ENCODE peak calls at places on chromosome 18, in seven cellular contexts. J is SK-N-SH, P is endothelial cell of umbilical vein, R is K562, E is HepG2, W is HCT116, U is H1. N is an unnamed sample.

GRCh38 chr18:48635806-48636205 is 97.0 kb downstream of the CTIF start:
- DNase-seq in P (no peak), J (no peak), R (no peak), U (no peak), W (no peak), E (no peak), N (no peak)

GRCh38 chr18:80171190-80171872 is 62.3 kb downstream of the ADNP2 start:
- DNase-seq in P (peak), E (no peak), W (no peak), U (peak), J (peak), R (peak), N (no peak)

GRCh38 chr18:58891753-58892152 is 27.1 kb downstream of the ZNF532 start:
- DNase-seq in R (no peak), P (no peak), U (no peak), J (no peak), E (no peak), W (no peak), N (no peak)

GRCh38 chr18:67650661-67651060 is 134.1 kb upstream of the DSEL start:
- DNase-seq in W (no peak), U (no peak), R (no peak), E (no peak), J (no peak), P (no peak), N (no peak)

GRCh38 chr18:47054369-47054768 is 18.9 kb upstream of the ELOA2 start:
- DNase-seq in R (no peak), W (no peak), P (no peak), U (no peak), J (no peak), E (no peak), N (no peak)

GRCh38 chr18:47285456-47285855 is 34.0 kb upstream of the SKOR2 start:
- DNase-seq in U (no peak), P (no peak), W (no peak), J (no peak), R (no peak), E (no peak), N (no peak)

GRCh38 chr18:58911241-58911640 is 46.6 kb downstream of the ZNF532 start:
- DNase-seq in E (no peak), U (no peak), J (no peak), P (no peak), R (no peak), W (no peak), N (no peak)

GRCh38 chr18:9755603-9756002 is 47.5 kb downstream of the RAB31 start:
- DNase-seq in E (no peak), P (peak), U (no peak), J (no peak), W (no peak), R (no peak), N (no peak)

GRCh38 chr18:76448262-76449109 is 46.6 kb downstream of the ZNF516 start:
- DNase-seq in P (no peak), E (no peak), U (no peak), R (no peak), W (no peak), J (no peak), N (no peak)

GRCh38 chr18:55384551-55385275 is 203.3 kb downstream of the TCF4 start:
- DNase-seq in J (peak), E (peak), U (peak), R (peak), P (peak), W (no peak), N (no peak)

GRCh38 chr18:29191263-29191662 is 1014.3 kb upstream of the CDH2 start:
- DNase-seq in U (no peak), J (no peak), E (peak), R (no peak), W (no peak), P (peak), N (no peak)

GRCh38 chr18:47881752-47882455 is 48.6 kb downstream of the SMAD2 start:
- DNase-seq in P (no peak), J (no peak), W (peak), R (no peak), U (no peak), E (peak), N (no peak)

GRCh38 chr18:69934866-69935265 is 12.8 kb downstream of the CD226 start:
- DNase-seq in W (no peak), U (no peak), E (no peak), P (no peak), R (no peak), J (no peak), N (no peak)

GRCh38 chr18:62521588-62521987 is 1.2 kb upstream of the ZCCHC2 start:
- DNase-seq in J (no peak), E (peak), W (no peak), R (no peak), P (no peak), U (no peak), N (no peak)

GRCh38 chr18:22314001-22314400 is 103.7 kb downstream of the CTAGE1 start:
- DNase-seq in R (no peak), U (no peak), P (no peak), W (no peak), E (no peak), J (no peak), N (no peak)

GRCh38 chr18:22318745-22319407 is 98.8 kb downstream of the CTAGE1 start:
- DNase-seq in R (no peak), P (no peak), U (no peak), J (no peak), W (no peak), E (no peak), N (no peak)

GRCh38 chr18:22311301-22311700 is 106.4 kb downstream of the CTAGE1 start:
- DNase-seq in U (no peak), E (no peak), J (no peak), W (no peak), R (no peak), P (peak), N (no peak)

GRCh38 chr18:22309191-22309590 is 108.5 kb downstream of the CTAGE1 start:
- DNase-seq in R (no peak), E (no peak), W (no peak), P (no peak), J (no peak), U (no peak), N (no peak)

GRCh38 chr18:22314406-22314805 is 103.3 kb downstream of the CTAGE1 start:
- DNase-seq in W (no peak), P (no peak), E (no peak), R (no peak), J (no peak), U (no peak), N (no peak)
- H3K4me3 ChIP-seq in W (no peak), P (no peak), E (no peak), R (no peak), J (no peak), U (no peak), N (no peak)

DNA sequence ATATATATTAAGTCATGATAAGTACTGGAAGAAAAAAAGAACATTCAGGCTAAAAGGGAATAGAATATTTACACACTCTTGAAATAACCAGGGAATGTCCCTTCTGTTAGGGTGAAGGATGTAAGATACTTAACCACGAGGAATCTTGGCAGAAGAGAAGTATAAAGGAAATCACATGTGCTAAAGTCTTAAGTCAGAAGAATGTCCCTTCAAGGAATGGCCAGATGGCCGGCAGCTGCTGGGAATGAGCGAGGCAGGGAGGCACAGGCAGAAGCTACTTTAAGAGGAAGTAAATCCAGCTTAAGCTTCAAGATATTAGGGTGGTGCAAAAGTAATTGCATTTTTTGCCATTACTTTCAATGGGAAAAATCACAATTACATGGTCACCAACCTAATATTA is 5.5 kb downstream of the CCDC102B start:
- DNase-seq in U (no peak), R (no peak), W (no peak), P (no peak), J (no peak), E (no peak), N (no peak)
- TF ChIP-seq POLR2AphosphoS5 in U (no peak), R (no peak), W (no peak), P (no peak), J (no peak), E (no peak), N (no peak)

GRCh38 chr18:26700201-26700600 is 151.8 kb upstream of the KCTD1 start:
- DNase-seq in E (no peak), P (no peak), R (no peak), J (no peak), W (no peak), U (no peak), N (no peak)
- H3K9ac ChIP-seq in E (no peak), P (no peak), R (no peak), J (no peak), W (no peak), U (no peak), N (no peak)

GRCh38 chr18:46034230-46034629 is 37.8 kb downstream of the PSTPIP2 start:
- DNase-seq in U (no peak), J (no peak), R (no peak), E (no peak), P (no peak), W (no peak), N (peak)

GRCh38 chr18:46028536-46028891 is 43.5 kb downstream of the PSTPIP2 start:
- DNase-seq in P (peak), E (no peak), W (no peak), U (no peak), R (no peak), J (no peak), N (no peak)
- H3K4me3 ChIP-seq in P (peak), E (peak), W (no peak), U (peak), R (no peak), J (peak), N (peak)

DNA sequence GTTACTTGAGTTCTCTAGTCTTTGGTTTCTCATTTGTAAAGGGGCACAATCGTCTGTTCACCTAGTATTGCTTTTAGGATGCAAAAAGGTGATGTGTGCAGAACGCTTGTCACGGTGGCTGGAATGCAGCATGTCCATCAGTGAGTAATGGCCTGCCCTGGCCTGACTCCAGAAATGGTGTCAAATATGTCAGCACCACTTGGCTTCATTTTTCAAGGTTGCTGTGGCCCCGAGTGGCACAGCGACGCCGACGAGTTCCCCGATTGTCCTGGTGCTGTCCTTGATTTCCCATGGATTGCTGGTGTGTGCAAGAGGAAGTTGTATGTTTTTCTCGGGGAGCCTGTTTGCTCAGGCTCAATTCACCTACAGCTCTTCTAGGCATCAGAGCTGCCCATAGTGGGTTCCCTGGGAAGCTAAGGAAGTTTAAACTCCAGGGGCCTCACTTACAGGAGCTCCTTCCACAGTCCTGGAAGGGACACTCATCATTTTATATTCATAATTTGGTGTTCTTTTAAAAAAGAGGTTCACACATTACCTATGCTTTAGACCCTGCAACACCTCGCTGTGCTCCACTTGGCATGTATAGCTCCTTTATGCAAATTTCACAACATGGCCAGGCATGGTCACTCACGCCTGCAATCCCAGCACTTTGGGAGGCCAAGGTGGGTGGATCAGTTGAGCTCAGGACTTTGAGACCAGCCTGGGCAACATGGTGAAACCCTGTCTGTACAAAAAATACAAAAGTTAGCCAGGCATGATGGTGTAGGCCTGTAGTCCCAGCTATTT is 25.6 kb upstream of the ZNF407 start:
- DNase-seq in P (no peak), J (no peak), W (no peak), E (no peak), R (no peak), U (no peak), N (no peak)
- TF ChIP-seq POLR2AphosphoS5 in P (no peak), J (no peak), W (no peak), E (no peak), R (no peak), U (no peak), N (no peak)

GRCh38 chr18:26960901-26961300 is 95.4 kb upstream of the AQP4 start:
- DNase-seq in E (no peak), P (no peak), U (no peak), J (no peak), R (no peak), W (no peak), N (no peak)

GRCh38 chr18:26961805-26962204 is 96.3 kb upstream of the AQP4 start:
- DNase-seq in J (no peak), R (no peak), E (no peak), U (no peak), P (no peak), W (no peak), N (no peak)

GRCh38 chr18:26956894-26957293 is 91.4 kb upstream of the AQP4 start:
- DNase-seq in J (no peak), R (no peak), U (peak), W (no peak), P (no peak), E (no peak), N (no peak)
- H3K9ac ChIP-seq in J (no peak), R (no peak), U (no peak), W (no peak), P (no peak), E (no peak), N (no peak)

DNA sequence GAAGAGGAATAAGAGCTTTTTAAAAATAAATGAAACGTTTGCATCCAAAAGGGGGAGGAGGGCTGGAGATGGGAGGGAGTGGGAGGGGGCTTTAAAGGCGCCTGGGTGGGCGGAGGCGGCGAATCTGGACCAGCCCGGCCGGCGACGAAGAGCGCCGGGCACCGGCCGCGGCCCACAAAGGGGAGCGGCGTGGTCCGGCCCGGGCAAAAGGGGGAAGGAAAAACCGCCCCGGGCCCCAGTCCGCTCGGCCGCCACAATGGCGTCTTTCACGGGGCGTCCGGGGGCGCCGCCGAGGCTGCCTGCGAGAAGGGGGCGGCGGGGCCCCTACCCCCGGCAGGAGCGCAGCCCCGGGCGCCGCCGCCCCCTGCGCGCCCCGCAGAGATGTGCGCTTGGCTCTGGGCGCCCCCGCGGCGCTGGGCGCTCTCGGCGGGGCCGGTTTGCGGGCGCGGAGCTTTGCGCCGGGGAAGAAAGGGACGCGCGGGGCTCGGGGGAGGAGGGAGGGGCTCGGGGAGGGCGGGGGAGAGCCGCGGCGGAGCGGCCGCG is 108.1 kb upstream of the KCTD1 start:
- DNase-seq in U (peak), R (no peak), P (peak), J (peak), W (no peak), E (no peak), N (no peak)
- H3K4me3 ChIP-seq in U (peak), R (no peak), P (peak), J (peak), W (peak), E (peak), N (peak)